ENCODE peak calls at places on chromosomes 13 and 19, in seven cellular contexts. D, V, I, E, K, X and G are unnamed samples.

GRCh38 chr19:38303517-38304351 is at the start of gene C19orf33:
- DNase-seq in D (peak; percentile 83), V (peak; percentile 93), I (peak; percentile 88), E (peak; percentile 56), K (peak; percentile 32), X (no peak), G (no peak)

GRCh38 chr19:17450264-17451075 is 2.0 kb upstream of the TMEM221 start:
- DNase-seq in D (peak; percentile 98), V (no peak), I (peak; percentile 95), E (no peak), K (no peak), X (no peak), G (no peak)

GRCh38 chr13:31207630-31208549 is 8.1 kb downstream of the B3GLCT start:
- DNase-seq in D (no peak), V (no peak), I (no peak), E (no peak), K (peak; percentile 63), X (no peak), G (no peak)

GRCh38 chr13:99467764-99468163 is 33.5 kb upstream of the TM9SF2 start:
- DNase-seq in D (peak; percentile 79), V (no peak), I (peak; percentile 94), E (no peak), K (no peak), X (no peak), G (no peak)

GRCh38 chr13:58056411-58056810 is 424.9 kb downstream of the PCDH17 start:
- DNase-seq in D (no peak), V (no peak), I (no peak), E (no peak), K (no peak), X (no peak), G (no peak)

GRCh38 chr13:82772802-82773201 is 1109.5 kb downstream of the SLITRK1 start:
- DNase-seq in D (peak; percentile 9), V (no peak), I (peak; percentile 48), E (no peak), K (no peak), X (no peak), G (no peak)

GRCh38 chr13:39433705-39434104 is 169.3 kb downstream of the LHFPL6 start:
- DNase-seq in D (no peak), V (no peak), I (no peak), E (no peak), K (no peak), X (no peak), G (no peak)

GRCh38 chr13:75010941-75011340 is 471.0 kb downstream of the TBC1D4 start:
- DNase-seq in D (no peak), V (no peak), I (no peak), E (no peak), K (no peak), X (no peak), G (no peak)

GRCh38 chr13:52162279-52163101 is 3.1 kb upstream of the NEK3 start:
- DNase-seq in D (peak; percentile 49), V (no peak), I (peak; percentile 52), E (no peak), K (no peak), X (no peak), G (no peak)

GRCh38 chr13:51797664-51798488 is 6.1 kb downstream of the DHRS12 start:
- DNase-seq in D (peak; percentile 74), V (peak; percentile 51), I (peak; percentile 83), E (peak; percentile 80), K (no peak), X (peak; percentile 60), G (no peak)

GRCh38 chr13:54676526-54677113 is 1648.0 kb downstream of the OLFM4 start:
- DNase-seq in D (no peak), V (no peak), I (no peak), E (no peak), K (no peak), X (no peak), G (no peak)

GRCh38 chr13:38687246-38688229 is 661 bp downstream of the FREM2 start:
- DNase-seq in D (peak; percentile 59), V (no peak), I (no peak), E (no peak), K (no peak), X (no peak), G (no peak)

GRCh38 chr13:36131215-36131930 is at the start of gene DCLK1:
- DNase-seq in D (peak; percentile 26), V (peak; percentile 21), I (no peak), E (no peak), K (peak; percentile 80), X (no peak), G (no peak)

GRCh38 chr19:662962-663681 is at the start of gene RNF126:
- DNase-seq in D (peak; percentile 87), V (peak; percentile 95), I (peak; percentile 88), E (peak; percentile 91), K (peak; percentile 96), X (peak; percentile 94), G (peak; percentile 94)
- H3K27ac ChIP-seq in D (peak within 1 kb of the TSS; percentile 71), V (peak within 1 kb of the TSS; percentile 97), I (peak within 1 kb of the TSS; percentile 70), E (peak within 1 kb of the TSS; percentile 97), K (peak within 1 kb of the TSS; percentile 90), X (peak within 1 kb of the TSS; percentile 89), G (peak within 1 kb of the TSS; percentile 88)

GRCh38 chr13:114298866-114299265 is 15.4 kb upstream of the CHAMP1 start:
- DNase-seq in D (no peak), V (no peak), I (no peak), E (no peak), K (no peak), X (no peak), G (no peak)

GRCh38 chr13:114299604-114300305 is 14.5 kb upstream of the CHAMP1 start:
- DNase-seq in D (no peak), V (no peak), I (no peak), E (no peak), K (no peak), X (no peak), G (no peak)

GRCh38 chr13:114304346-114305034 is 9.8 kb upstream of the CHAMP1 start:
- DNase-seq in D (no peak), V (no peak), I (no peak), E (no peak), K (no peak), X (no peak), G (no peak)

GRCh38 chr13:114309086-114309485 is 5.2 kb upstream of the CHAMP1 start:
- DNase-seq in D (no peak), V (no peak), I (no peak), E (no peak), K (no peak), X (no peak), G (no peak)

GRCh38 chr13:114303700-114304327 is 10.5 kb upstream of the CHAMP1 start:
- DNase-seq in D (no peak), V (no peak), I (no peak), E (no peak), K (no peak), X (no peak), G (no peak)
- H3K4me3 ChIP-seq in D (no peak overlapping the region), V (no peak overlapping the region), I (no peak overlapping the region), E (no peak overlapping the region), K (no peak overlapping the region), X (no peak overlapping the region), G (no peak overlapping the region)

GRCh38 chr19:1810439-1811160 is 1.5 kb downstream of the ATP8B3 start:
- DNase-seq in D (no peak), V (no peak), I (no peak), E (no peak), K (no peak), X (peak; percentile 49), G (no peak)

GRCh38 chr19:1811472-1811894 is 593 bp downstream of the ATP8B3 start:
- DNase-seq in D (peak; percentile 84), V (peak; percentile 82), I (peak; percentile 95), E (peak; percentile 80), K (peak; percentile 41), X (peak; percentile 68), G (peak; percentile 85)

GRCh38 chr19:1813197-1813836 is 1.2 kb upstream of the ATP8B3 start:
- DNase-seq in D (no peak), V (no peak), I (no peak), E (no peak), K (no peak), X (no peak), G (no peak)

GRCh38 chr19:1812426-1813196 is 535 bp upstream of the ATP8B3 start:
- DNase-seq in D (peak; percentile 95), V (peak; percentile 97), I (peak; percentile 87), E (peak; percentile 80), K (peak; percentile 94), X (peak; percentile 98), G (peak; percentile 91)

DNA sequence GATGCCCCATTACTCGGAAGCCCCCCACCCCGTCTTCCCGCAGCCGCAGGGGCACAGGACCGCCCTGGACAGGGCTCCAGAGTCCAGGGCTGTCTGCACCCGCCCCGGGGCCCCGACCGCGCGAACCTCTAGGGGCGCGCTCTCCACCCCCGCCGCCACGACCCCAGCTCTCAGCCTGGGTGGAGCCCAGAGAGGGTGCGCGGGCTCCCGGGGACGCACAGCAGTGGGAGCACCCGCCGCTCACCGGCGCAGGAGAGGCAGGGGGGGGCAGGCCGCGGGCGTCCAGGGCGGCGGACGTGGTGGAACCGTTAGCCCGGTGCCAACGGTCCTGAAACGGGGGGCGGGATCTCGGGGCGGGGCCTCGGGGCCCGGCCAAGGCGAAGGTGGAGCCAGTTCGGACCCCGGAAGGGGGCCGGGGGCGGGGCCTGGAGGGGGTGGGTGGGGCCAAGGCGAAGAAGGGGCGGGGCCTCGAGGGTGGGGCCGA is at the start of gene ATP8B3:
- DNase-seq in D (no peak), V (no peak), I (no peak), E (no peak), K (no peak), X (no peak), G (no peak)
- TF ChIP-seq CTCF in D (peak; percentile 25), V (no peak), I (peak; percentile 32), E (no peak), K (peak; percentile 20), X (peak; percentile 13), G (no peak)

GRCh38 chr19:49861541-49862410 is 5.6 kb downstream of the PNKP start:
- DNase-seq in D (no peak), V (no peak), I (no peak), E (no peak), K (no peak), X (peak; percentile 50), G (no peak)

GRCh38 chr19:49862411-49863253 is 4.7 kb downstream of the PNKP start:
- DNase-seq in D (no peak), V (no peak), I (no peak), E (no peak), K (no peak), X (peak; percentile 53), G (no peak)

GRCh38 chr19:49863935-49864320 is 3.4 kb downstream of the PNKP start:
- DNase-seq in D (no peak), V (no peak), I (no peak), E (no peak), K (no peak), X (peak; percentile 49), G (no peak)

GRCh38 chr19:49864890-49865289 is 2.5 kb downstream of the PNKP start:
- DNase-seq in D (no peak), V (no peak), I (no peak), E (no peak), K (no peak), X (no peak), G (no peak)

DNA sequence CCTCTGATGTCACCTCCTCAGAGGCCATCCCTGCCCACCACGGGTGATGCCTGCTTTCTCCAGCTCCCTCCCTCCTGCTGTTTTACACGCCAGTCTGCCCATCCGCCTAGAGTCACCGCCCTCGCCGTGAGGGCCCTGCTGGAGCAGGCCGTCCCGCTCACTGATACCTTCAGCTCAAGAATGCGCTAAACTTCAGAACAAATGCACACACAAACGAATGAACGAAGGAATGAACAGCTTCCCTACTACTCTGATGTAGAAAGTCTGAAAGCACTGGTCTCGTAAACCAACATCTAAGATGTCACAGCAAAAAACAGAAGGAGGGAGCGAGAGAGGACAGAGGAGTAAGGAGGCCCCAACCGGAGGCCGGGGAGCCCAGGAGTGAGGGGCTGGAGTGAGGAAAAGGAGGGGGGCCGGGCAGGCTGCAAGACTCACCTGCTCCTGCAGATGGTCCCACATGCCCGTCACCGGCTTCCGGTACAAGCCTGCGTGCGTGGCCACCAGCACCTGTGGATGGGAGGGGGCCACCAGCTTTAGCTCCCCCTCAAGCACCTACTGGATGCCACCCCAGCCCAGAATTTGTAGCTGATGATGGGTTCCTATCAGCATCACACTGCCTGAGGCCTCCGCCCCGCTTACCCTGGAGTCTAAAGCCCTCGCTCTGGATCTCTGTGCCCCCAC is 4.0 kb downstream of the PNKP start:
- DNase-seq in D (no peak), V (peak; percentile 8), I (no peak), E (no peak), K (no peak), X (peak; percentile 45), G (no peak)
- H3K27ac ChIP-seq in D (no peak overlapping the region), V (no peak overlapping the region), I (no peak overlapping the region), E (no peak overlapping the region), K (no peak overlapping the region), X (no peak overlapping the region), G (no peak overlapping the region)